ENCODE peak calls at places on chromosomes 4 and X, in six cellular contexts. E, Q, Y, G, M and W are unnamed samples.

GRCh38 chrX:27008486-27008885 is 454.7 kb downstream of the PPP4R3C start:
- DNase-seq in G (no peak), M (no peak), Q (no peak), Y (no peak), E (no peak), W (no peak)

GRCh38 chr4:24971192-24971591 is 58.4 kb upstream of the CCDC149 start:
- DNase-seq in Y (no peak), Q (no peak), E (no peak), M (no peak), G (no peak), W (no peak)

GRCh38 chrX:81316163-81316562 is 114.3 kb downstream of the SH3BGRL start:
- DNase-seq in E (no peak), Q (no peak), M (no peak), G (no peak), Y (no peak), W (no peak)

GRCh38 chr4:8739820-8740665 is 131.6 kb downstream of the HMX1 start:
- DNase-seq in M (no peak), Q (no peak), E (no peak), Y (no peak), G (no peak), W (no peak)

GRCh38 chr4:35465096-35465495 is 779.2 kb downstream of the ARAP2 start:
- DNase-seq in Y (no peak), Q (no peak), G (no peak), M (no peak), E (no peak), W (no peak)

GRCh38 chrX:72348247-72348979 is 42.7 kb upstream of the CITED1 start:
- DNase-seq in G (no peak), E (no peak), Y (no peak), Q (no peak), M (no peak), W (no peak)

GRCh38 chrX:135596495-135596894 is 76.0 kb downstream of the INTS6L start:
- DNase-seq in E (peak; percentile 27), Y (no peak), Q (peak; percentile 38), M (peak; percentile 44), G (peak; percentile 12), W (no peak)

GRCh38 chr4:134313591-134313990 is 112.0 kb upstream of the PABPC4L start:
- DNase-seq in Y (peak; percentile 14), M (no peak), E (no peak), G (no peak), Q (no peak), W (no peak)

GRCh38 chr4:188783606-188784157 is 644.4 kb downstream of the TRIML1 start:
- DNase-seq in E (no peak), Y (no peak), Q (no peak), G (no peak), M (no peak), W (no peak)